ENCODE peak calls at places on chromosome 11, in four cellular contexts. O is HL-60, T is K562, E is GM12878. H is an unnamed sample.

GRCh38 chr11:16097543-16097942 is 258.8 kb downstream of the SOX6 start:
- DNase-seq in O (no peak), T (no peak), E (no peak), H (no peak)

GRCh38 chr11:18457435-18457834 is 1.8 kb downstream of the LDHAL6A start:
- DNase-seq in O (no peak), T (no peak), E (no peak), H (no peak)

GRCh38 chr11:93843906-93844305 is 6.5 kb downstream of the VSTM5 start:
- DNase-seq in O (no peak), T (no peak), E (no peak), H (no peak)

GRCh38 chr11:124890701-124891389 is 6.8 kb downstream of the ROBO4 start:
- DNase-seq in O (no peak), T (no peak), E (no peak), H (no peak)

GRCh38 chr11:76665172-76665571 is 5.4 kb downstream of the LRRC32 start:
- DNase-seq in O (no peak), T (no peak), E (no peak), H (no peak)

GRCh38 chr11:74276581-74276980 is 34.9 kb downstream of the P4HA3 start:
- DNase-seq in O (no peak), T (no peak), E (no peak), H (no peak)

GRCh38 chr11:44365616-44366015 is 55.7 kb upstream of the ALX4 start:
- DNase-seq in O (no peak), T (no peak), E (no peak), H (no peak)

GRCh38 chr11:10638285-10638684 is 55.3 kb downstream of the IRAG1 start:
- DNase-seq in O (no peak), T (no peak), E (no peak), H (no peak)

GRCh38 chr11:132278801-132279574 is 908.6 kb downstream of the NTM start:
- DNase-seq in O (peak; percentile 18), T (no peak), E (peak; percentile 4), H (no peak)

GRCh38 chr11:30125461-30125860 is 105.4 kb upstream of the FSHB start:
- DNase-seq in O (no peak), T (no peak), E (no peak), H (no peak)

GRCh38 chr11:9332655-9333054 is 18.3 kb upstream of the TMEM41B start:
- DNase-seq in O (no peak), T (no peak), E (no peak), H (no peak)

DNA sequence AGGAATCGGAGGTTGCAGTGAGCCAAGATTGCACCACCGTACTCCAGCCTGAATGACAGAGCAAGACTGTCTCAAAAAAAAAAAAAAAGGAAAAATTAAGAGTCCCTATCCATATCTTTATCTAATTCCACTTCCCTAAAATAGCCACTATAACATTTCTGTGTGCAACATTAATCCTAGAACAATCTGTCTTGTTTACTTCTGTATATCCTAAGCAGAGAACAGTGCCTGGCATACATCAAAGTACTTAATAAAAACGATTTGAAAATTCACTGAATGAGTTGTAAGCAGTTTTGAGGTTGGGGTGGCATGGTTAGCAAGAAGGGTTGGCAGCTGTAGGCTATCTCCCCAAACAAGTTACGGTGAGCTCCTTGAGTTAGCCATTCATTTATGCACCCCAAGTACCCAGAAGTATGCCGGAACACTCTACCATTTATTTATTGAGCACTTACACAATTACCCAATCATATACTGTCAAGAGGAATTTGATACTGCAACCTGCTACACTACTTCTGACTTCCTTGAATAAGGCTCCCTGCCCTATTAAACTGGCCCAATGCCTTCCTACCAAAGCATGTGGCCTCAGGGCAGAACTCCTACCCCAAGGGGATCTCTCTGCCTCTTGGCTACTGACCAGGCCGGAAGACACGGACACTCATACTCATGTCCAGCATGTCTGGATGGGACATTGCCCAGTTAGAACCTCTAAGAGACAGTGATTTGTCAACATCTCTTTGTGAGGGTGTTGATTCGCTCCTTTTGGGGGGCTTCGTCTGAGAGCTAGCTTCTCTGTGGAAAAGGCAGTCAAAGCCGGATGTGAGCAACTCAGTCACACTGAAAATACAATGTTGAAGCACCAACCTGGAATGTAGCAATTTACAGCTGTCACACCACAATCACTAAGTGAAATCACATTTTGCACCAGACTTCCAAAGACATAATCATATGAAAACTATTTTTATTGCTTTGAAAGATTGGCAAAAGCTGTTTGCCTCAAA is 16.3 kb upstream of the TMEM41B start:
- DNase-seq in O (no peak), T (no peak), E (no peak), H (no peak)
- TF ChIP-seq SPI1 in O (peak; percentile 10), T (no peak), E (no peak), H (no peak)

GRCh38 chr11:94960488-94960887 is 12.9 kb downstream of the CWC15 start:
- DNase-seq in O (no peak), T (no peak), E (no peak), H (no peak)
- TF ChIP-seq SPI1 in O (no peak), T (no peak), E (no peak), H (no peak)

GRCh38 chr11:81253226-81253625 is 1480.4 kb downstream of the FAM181B start:
- DNase-seq in O (no peak), T (no peak), E (no peak), H (no peak)

DNA sequence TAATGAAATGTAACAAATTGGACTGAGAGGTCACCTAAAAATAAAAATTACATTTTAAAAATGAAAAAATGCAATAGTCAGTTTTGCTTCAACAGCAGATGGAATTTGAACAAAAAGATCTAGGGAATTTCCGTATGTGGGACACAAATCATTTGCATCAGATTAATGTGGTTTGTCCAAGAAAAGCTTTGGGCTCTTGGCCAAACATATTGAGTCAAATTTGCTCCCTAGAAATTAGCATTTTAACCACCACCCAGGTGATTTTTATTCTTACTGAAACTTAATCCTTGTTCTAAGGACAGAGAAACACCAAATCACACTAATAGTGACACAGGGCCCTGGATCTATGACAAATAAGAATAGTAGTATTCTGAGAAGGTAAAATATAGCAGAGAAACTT is 1477.8 kb downstream of the FAM181B start:
- DNase-seq in O (no peak), T (no peak), E (no peak), H (no peak)
- TF ChIP-seq SPI1 in O (no peak), T (no peak), E (no peak), H (no peak)

DNA sequence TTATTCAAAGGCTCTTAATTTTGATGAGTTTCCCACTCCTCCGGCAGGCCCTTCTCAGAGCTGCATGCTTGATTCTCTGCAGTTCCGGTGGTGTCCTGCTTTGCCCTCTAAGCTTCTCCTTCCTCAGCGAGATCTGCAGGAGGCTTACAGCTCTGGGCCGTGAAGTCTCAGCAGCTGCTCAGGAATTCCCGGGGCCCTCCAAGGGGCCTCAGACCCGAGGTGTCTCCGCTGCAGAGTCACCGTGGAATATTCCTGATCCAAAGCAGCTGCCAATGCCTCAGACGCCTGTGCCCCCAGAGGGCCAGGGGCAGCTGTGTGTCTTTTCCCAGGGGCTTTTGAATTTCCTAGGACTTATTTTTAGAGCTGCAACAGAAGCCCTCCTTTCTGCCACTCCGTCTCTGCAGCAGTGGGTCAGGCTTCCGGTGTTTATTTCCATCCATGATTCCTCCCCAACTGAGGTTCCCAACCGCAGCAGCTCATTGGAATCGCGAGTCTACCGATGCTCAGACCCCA is 37.2 kb downstream of the RPS6KA4 start:
- DNase-seq in O (peak; percentile 35), T (no peak), E (no peak), H (no peak)
- TF ChIP-seq SPI1 in O (no peak), T (no peak), E (no peak), H (no peak)

GRCh38 chr11:3086671-3087150 is 29.5 kb upstream of the CARS1 start:
- DNase-seq in O (no peak), T (no peak), E (no peak), H (no peak)

GRCh38 chr11:3089236-3090061 is 32.2 kb upstream of the CARS1 start:
- DNase-seq in O (no peak), T (no peak), E (no peak), H (peak; percentile 8)

GRCh38 chr11:3087373-3087772 is 30.1 kb upstream of the CARS1 start:
- DNase-seq in O (no peak), T (no peak), E (no peak), H (no peak)

GRCh38 chr11:3088806-3089205 is 31.6 kb upstream of the CARS1 start:
- DNase-seq in O (no peak), T (no peak), E (no peak), H (peak; percentile 17)

DNA sequence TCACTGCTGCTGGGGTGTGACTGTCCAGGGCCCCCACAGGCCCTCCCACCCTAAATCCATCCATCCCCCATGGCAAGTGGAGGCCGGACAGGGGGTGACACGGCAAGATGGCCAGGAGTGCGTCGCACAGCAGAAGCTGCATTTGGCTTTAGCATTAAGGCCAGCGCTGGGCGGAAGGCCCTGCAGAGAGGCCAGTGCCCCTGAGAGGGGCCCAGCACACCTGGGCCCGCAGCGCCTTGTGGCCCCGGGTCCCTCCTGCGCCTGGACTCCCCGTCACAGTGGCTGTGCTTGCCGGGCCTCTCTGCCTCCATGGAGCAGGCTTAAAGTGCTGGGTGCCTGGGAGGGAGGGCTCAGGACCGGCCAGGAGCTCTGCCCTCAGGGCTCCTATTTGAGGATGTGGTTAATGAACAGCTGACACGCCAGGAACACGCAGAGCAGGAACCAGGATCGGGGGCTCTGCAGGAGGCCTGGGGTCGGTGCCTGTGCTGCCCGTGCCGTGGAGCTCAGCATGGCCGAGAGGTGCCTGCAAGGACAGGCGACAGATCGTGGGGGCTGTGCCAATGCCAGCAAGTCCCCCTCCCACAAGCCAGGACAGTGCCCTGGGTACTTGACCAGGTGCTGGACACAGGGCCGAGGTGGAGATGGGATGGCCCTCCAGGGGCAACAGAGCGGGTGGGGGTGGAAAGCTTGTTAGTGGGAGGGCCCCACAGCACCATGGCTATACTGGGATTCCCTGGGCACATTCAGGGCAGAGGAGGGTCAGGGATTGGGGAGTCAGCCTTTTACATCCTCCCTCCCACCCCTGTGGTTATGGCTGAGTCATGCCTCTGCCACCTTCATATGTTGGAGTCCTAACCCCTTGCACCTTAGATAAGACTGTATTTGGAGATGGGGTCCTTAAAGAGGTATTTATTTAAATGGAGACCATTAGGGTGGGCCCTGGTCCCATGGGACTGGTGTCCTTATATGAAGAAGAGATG is 30.9 kb upstream of the CARS1 start:
- DNase-seq in O (no peak), T (no peak), E (no peak), H (no peak)
- TF ChIP-seq SPI1 in O (no peak), T (no peak), E (no peak), H (no peak)

DNA sequence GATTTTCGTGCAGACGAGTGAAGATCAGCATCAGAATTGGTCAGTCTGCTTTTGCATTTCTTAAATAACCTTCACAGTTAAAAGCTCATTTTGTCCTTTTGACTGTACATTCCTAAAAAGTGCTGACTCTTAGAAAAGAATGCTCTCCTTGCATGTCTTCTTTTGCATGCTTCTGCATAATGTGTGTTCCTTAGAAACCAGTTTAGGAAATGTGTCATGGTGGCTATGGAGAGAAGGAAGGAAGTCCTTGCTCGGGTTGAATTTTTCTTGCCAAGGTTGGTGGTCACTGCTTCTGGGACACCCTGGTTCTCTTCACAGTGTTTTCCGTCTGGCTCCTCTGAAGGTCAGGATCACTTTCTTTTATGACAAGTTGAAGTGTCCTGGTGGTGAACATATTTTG is 6.8 kb downstream of the AP2A2 start:
- DNase-seq in O (no peak), T (no peak), E (no peak), H (no peak)
- TF ChIP-seq SPI1 in O (no peak), T (no peak), E (no peak), H (no peak)